ENCODE peak calls at places on chromosomes 7 and 10, in six cellular contexts. K is PC-3, O is nephron progenitor cell, E is kidney epithelial cell, V is tibial artery, I is BE2C. G is an unnamed sample.

GRCh38 chr7:44087914-44088838 is 5.8 kb upstream of the POLM start:
- DNase-seq in K (peak; percentile 52), E (no peak), V (peak; percentile 96), O (no peak), I (no peak), G (no peak)

GRCh38 chr7:79308176-79308575 is 145.3 kb downstream of the MAGI2 start:
- DNase-seq in O (no peak), I (no peak), V (no peak), K (peak; percentile 24), E (no peak), G (no peak)

GRCh38 chr10:30792025-30792424 is 162.5 kb upstream of the LYZL2 start:
- DNase-seq in K (no peak), I (no peak), V (no peak), O (no peak), E (no peak), G (no peak)

GRCh38 chr7:99040104-99040958 is 103.6 kb downstream of the SMURF1 start:
- DNase-seq in E (peak; percentile 38), O (peak; percentile 79), V (peak; percentile 94), I (peak; percentile 89), K (peak; percentile 90), G (peak; percentile 89)

GRCh38 chr10:26779176-26779860 is 81.4 kb downstream of the ABI1 start:
- DNase-seq in V (no peak), O (no peak), E (no peak), K (no peak), I (no peak), G (no peak)

GRCh38 chr7:137146012-137146455 is 197.5 kb downstream of the PTN start:
- DNase-seq in E (no peak), K (peak; percentile 68), V (no peak), I (no peak), O (no peak), G (no peak)

GRCh38 chr10:117442944-117443676 is 67.9 kb upstream of the PDZD8 start:
- DNase-seq in K (peak; percentile 59), I (peak; percentile 81), O (peak; percentile 89), E (peak; percentile 64), V (peak; percentile 95), G (peak; percentile 84)

GRCh38 chr10:61795551-61795950 is 105.9 kb upstream of the ARID5B start:
- DNase-seq in K (peak; percentile 45), V (no peak), E (no peak), O (no peak), I (no peak), G (no peak)

GRCh38 chr10:121990015-121990677 is 1.2 kb downstream of the TACC2 start:
- DNase-seq in K (no peak), I (no peak), E (no peak), V (no peak), O (no peak), G (peak; percentile 46)

GRCh38 chr10:85532821-85533220 is 833.8 kb downstream of the GRID1 start:
- DNase-seq in E (no peak), O (no peak), K (no peak), V (no peak), I (no peak), G (no peak)

GRCh38 chr7:131285558-131285957 is 42.1 kb upstream of the MKLN1 start:
- DNase-seq in K (no peak), V (peak; percentile 72), O (no peak), I (no peak), E (no peak), G (no peak)

GRCh38 chr7:82562716-82563404 is 119.3 kb upstream of the CACNA2D1 start:
- DNase-seq in I (no peak), E (no peak), K (no peak), O (no peak), V (no peak), G (no peak)

GRCh38 chr10:80488539-80489066 is 34.5 kb downstream of the TSPAN14 start:
- DNase-seq in I (no peak), V (peak; percentile 29), E (no peak), K (no peak), O (no peak), G (peak; percentile 24)

GRCh38 chr7:130990178-130990832 is 256.3 kb upstream of the KLF14 start:
- DNase-seq in I (no peak), E (no peak), V (no peak), K (no peak), O (no peak), G (no peak)

GRCh38 chr10:47404446-47404845 is 20.4 kb upstream of the ZNF488 start:
- DNase-seq in E (no peak), V (no peak), K (no peak), I (no peak), O (no peak), G (no peak)

GRCh38 chr7:100429637-100430449 is at the start of gene MEPCE:
- DNase-seq in K (peak; percentile 87), V (peak; percentile 98), I (peak; percentile 99), O (peak; percentile 98), E (peak; percentile 71), G (peak; percentile 95)

GRCh38 chr10:62811159-62811875 is 4.8 kb downstream of the EGR2 start:
- DNase-seq in V (no peak), O (no peak), K (no peak), E (no peak), I (no peak), G (no peak)

GRCh38 chr7:81515009-81515408 is 254.8 kb downstream of the HGF start:
- DNase-seq in K (peak; percentile 23), O (no peak), I (no peak), V (no peak), E (no peak), G (no peak)

GRCh38 chr10:108721874-108722273 is 1201.4 kb downstream of the XPNPEP1 start:
- DNase-seq in O (no peak), E (no peak), I (no peak), K (peak; percentile 60), V (no peak), G (no peak)

GRCh38 chr10:31317652-31318381 is 1.2 kb upstream of the ZEB1 start:
- DNase-seq in O (no peak), I (no peak), K (no peak), V (no peak), E (peak; percentile 62), G (no peak)

GRCh38 chr7:69837387-69838068 is 239.3 kb downstream of the AUTS2 start:
- DNase-seq in K (no peak), E (no peak), O (no peak), I (no peak), V (no peak), G (no peak)

GRCh38 chr7:78514653-78515052 is 716.1 kb downstream of the PHTF2 start:
- DNase-seq in E (no peak), O (no peak), K (no peak), V (no peak), I (no peak), G (no peak)

GRCh38 chr7:5296627-5297226 is 14.0 kb downstream of the SLC29A4 start:
- DNase-seq in V (no peak), O (peak; percentile 91), E (no peak), I (peak; percentile 49), K (peak; percentile 48), G (no peak)

GRCh38 chr10:115963848-115964247 is 309.2 kb downstream of the GFRA1 start:
- DNase-seq in E (no peak), I (no peak), O (no peak), V (no peak), K (no peak), G (no peak)
- TF ChIP-seq CTCF in E (peak; percentile 60), I (peak; percentile 8), O (peak; percentile 18), V (no peak), K (no peak), G (no peak)

GRCh38 chr7:155265960-155266359 is 31.7 kb upstream of the INSIG1 start:
- DNase-seq in V (no peak), O (no peak), I (no peak), E (no peak), K (no peak), G (no peak)
- TF ChIP-seq CTCF in V (no peak), O (no peak), I (no peak), E (no peak), K (no peak), G (no peak)

DNA sequence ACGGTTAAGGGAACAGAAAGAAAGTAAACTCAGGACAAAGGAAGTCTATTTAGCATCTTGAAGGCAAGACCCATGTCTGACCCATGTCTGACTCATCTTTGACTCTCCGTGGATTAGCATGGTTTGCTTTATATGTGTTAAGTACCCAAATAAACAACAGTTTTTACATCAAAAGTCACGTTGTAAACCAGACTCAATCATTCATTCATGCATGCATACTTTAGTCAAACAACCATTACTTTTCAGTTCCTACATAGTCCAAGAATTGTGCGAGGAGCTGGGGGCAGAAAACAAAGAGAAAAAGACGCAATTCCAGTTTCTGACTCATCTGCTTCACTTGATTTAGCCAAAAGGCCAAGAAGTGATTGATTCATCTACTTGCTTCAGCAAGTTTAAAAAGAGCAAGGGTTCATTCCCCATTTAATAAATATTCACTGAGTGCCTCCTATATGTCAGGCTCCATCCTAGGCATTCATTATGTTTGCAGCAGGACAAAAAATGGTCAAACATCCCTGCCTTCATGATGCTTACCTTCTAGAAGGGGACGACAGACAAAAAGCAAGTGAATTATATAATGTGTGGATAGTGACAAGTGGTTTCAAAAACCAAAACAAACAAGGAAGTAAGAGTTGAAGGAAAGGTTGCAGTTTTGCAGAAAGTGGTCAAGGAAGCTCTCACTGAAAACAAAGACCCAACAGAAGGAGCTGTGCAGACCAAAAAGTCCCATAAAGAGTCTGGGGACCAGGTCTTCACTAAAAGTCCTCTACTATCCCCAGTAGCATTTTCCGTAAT is 116.2 kb downstream of the FAM107B start:
- DNase-seq in I (no peak), V (no peak), O (no peak), E (peak; percentile 73), K (peak; percentile 84), G (no peak)
- TF ChIP-seq CTCF in I (no peak), V (no peak), O (no peak), E (no peak), K (no peak), G (no peak)

DNA sequence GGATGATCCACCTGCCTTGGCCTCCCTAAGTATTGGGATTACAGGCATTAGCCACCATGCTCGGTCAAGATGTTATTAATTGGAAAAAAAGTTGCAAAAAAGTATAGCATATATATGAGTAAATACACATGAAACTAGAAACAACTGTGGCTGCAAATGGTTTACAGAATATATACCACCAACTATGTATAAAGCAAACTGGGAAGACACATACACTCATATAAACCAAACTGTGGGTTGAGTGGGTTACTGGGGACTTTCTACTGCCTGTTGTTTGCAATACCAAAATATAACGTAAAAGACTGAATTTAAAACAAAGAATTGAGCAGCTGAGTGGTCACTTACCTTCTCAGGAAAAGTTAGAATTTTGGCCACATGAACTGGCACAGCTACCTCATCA is 8.1 kb downstream of the POLR3A start:
- DNase-seq in O (no peak), E (no peak), K (no peak), V (no peak), I (no peak), G (no peak)
- TF ChIP-seq CTCF in O (no peak), E (no peak), K (no peak), V (no peak), I (no peak), G (no peak)

DNA sequence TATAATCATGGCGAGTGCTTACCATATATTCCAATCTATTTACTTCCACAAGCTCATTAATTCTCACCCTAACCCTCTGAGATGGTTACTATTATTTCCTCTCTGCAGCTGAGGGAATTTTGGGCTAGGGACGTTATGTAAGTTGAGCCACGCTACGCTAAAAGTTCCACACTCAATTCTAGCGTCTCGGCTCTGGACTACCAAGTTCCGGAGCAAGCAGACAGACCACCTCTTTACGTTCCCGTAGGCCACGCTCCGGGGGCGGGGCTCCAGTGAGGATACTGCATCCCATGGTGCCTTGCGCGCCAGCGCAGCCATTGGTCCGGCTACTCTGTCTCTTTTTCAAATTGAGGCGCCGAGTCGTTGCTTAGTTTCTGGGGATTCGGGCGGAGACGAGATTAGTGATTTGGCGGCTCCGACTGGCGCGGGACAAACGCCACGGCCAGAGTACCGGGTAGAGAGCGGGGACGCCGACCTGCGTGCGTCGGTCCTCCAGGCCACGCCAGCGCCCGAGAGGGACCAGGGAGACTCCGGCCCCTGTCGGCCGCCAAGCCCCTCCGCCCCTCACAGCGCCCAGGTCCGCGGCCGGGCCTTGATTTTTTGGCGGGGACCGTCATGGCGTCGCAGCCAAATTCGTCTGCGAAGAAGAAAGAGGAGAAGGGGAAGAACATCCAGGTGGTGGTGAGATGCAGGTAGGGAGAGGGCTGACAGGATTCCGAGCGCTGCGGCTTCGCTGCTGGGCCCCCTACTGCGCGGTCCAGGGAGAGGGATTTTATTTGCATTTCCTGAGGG is at the start of gene KIF11:
- DNase-seq in I (peak; percentile 97), E (peak; percentile 80), K (peak; percentile 93), V (peak; percentile 99), O (peak; percentile 96), G (peak; percentile 98)
- TF ChIP-seq CTCF in I (no peak), E (no peak), K (no peak), V (no peak), O (no peak), G (no peak)